ENCODE peak calls at places on chromosomes 5 and 9, in six cellular contexts. One of them, this sample, is unnamed. For H3K79me2 and H3K27me3, the result is how much of the 10 kb centered on the place peaks cover.

GRCh38 chr5:135092476-135092875 is 58.4 kb upstream of the PITX1 start:
- DNase-seq in GM23248: no peak
- DNase-seq in osteoblast: no peak
- DNase-seq in hepatocyte: no peak
- DNase-seq in PC-9: no peak
- DNase-seq in fibroblast of lung: no peak
- DNase-seq in this sample: no peak

GRCh38 chr9:91770229-91770628 is 179.8 kb downstream of the ROR2 start:
- DNase-seq in GM23248: no peak
- DNase-seq in osteoblast: no peak
- DNase-seq in hepatocyte: no peak
- DNase-seq in PC-9: no peak
- DNase-seq in fibroblast of lung: no peak
- DNase-seq in this sample: no peak

GRCh38 chr5:88269222-88269771 is 652 bp upstream of the TMEM161B start:
- DNase-seq in GM23248: peak
- DNase-seq in osteoblast: peak
- DNase-seq in hepatocyte: peak
- DNase-seq in PC-9: peak
- DNase-seq in fibroblast of lung: peak
- DNase-seq in this sample: peak

GRCh38 chr5:179913461-179913860 is 5.8 kb upstream of the TBC1D9B start:
- DNase-seq in GM23248: no peak
- DNase-seq in osteoblast: peak
- DNase-seq in hepatocyte: no peak
- DNase-seq in PC-9: no peak
- DNase-seq in fibroblast of lung: no peak
- DNase-seq in this sample: no peak

GRCh38 chr9:105328872-105329728 is 84.6 kb downstream of the SLC44A1 start:
- DNase-seq in GM23248: peak
- DNase-seq in osteoblast: peak
- DNase-seq in hepatocyte: no peak
- DNase-seq in PC-9: no peak
- DNase-seq in fibroblast of lung: no peak
- DNase-seq in this sample: no peak

GRCh38 chr5:114101153-114101552 is 260.7 kb upstream of the KCNN2 start:
- DNase-seq in GM23248: peak
- DNase-seq in osteoblast: no peak
- DNase-seq in hepatocyte: peak
- DNase-seq in PC-9: no peak
- DNase-seq in fibroblast of lung: peak
- DNase-seq in this sample: no peak

GRCh38 chr5:147464211-147464610 is 45.7 kb downstream of the DPYSL3 start:
- DNase-seq in GM23248: peak
- DNase-seq in osteoblast: no peak
- DNase-seq in hepatocyte: peak
- DNase-seq in PC-9: no peak
- DNase-seq in fibroblast of lung: peak
- DNase-seq in this sample: no peak

GRCh38 chr5:128318691-128319090 is 219.4 kb downstream of the FBN2 start:
- DNase-seq in GM23248: no peak
- DNase-seq in osteoblast: no peak
- DNase-seq in hepatocyte: no peak
- DNase-seq in PC-9: no peak
- DNase-seq in fibroblast of lung: no peak
- DNase-seq in this sample: no peak

GRCh38 chr5:73853091-73853490 is 227.1 kb downstream of the ARHGEF28 start:
- DNase-seq in GM23248: peak
- DNase-seq in osteoblast: no peak
- DNase-seq in hepatocyte: no peak
- DNase-seq in PC-9: peak
- DNase-seq in fibroblast of lung: peak
- DNase-seq in this sample: no peak

GRCh38 chr5:56984445-56984844 is 32.5 kb upstream of the MIER3 start:
- DNase-seq in GM23248: no peak
- DNase-seq in osteoblast: no peak
- DNase-seq in hepatocyte: no peak
- DNase-seq in PC-9: no peak
- DNase-seq in fibroblast of lung: no peak
- DNase-seq in this sample: no peak

GRCh38 chr5:177005619-177006264 is 837 bp downstream of the UIMC1 start:
- DNase-seq in GM23248: peak
- DNase-seq in osteoblast: peak
- DNase-seq in hepatocyte: peak
- DNase-seq in PC-9: peak
- DNase-seq in fibroblast of lung: peak
- DNase-seq in this sample: peak

GRCh38 chr9:115116620-115117284 is 1.2 kb downstream of the TNC start:
- DNase-seq in GM23248: no peak
- DNase-seq in osteoblast: no peak
- DNase-seq in hepatocyte: no peak
- DNase-seq in PC-9: no peak
- DNase-seq in fibroblast of lung: no peak
- DNase-seq in this sample: no peak

GRCh38 chr9:34580358-34580757 is 9.2 kb downstream of the CNTFR start:
- DNase-seq in GM23248: no peak
- DNase-seq in osteoblast: no peak
- DNase-seq in hepatocyte: no peak
- DNase-seq in PC-9: no peak
- DNase-seq in fibroblast of lung: no peak
- DNase-seq in this sample: no peak

GRCh38 chr5:73783823-73784222 is 157.8 kb downstream of the ARHGEF28 start:
- DNase-seq in GM23248: peak
- DNase-seq in osteoblast: no peak
- DNase-seq in hepatocyte: no peak
- DNase-seq in PC-9: no peak
- DNase-seq in fibroblast of lung: peak
- DNase-seq in this sample: no peak

GRCh38 chr9:15135167-15135792 is 171.7 kb downstream of the TTC39B start:
- DNase-seq in GM23248: peak
- DNase-seq in osteoblast: peak
- DNase-seq in hepatocyte: peak
- DNase-seq in PC-9: peak
- DNase-seq in fibroblast of lung: peak
- DNase-seq in this sample: peak

GRCh38 chr9:136886610-136887597 is 588 bp downstream of the TRAF2 start:
- DNase-seq in GM23248: peak
- DNase-seq in osteoblast: peak
- DNase-seq in hepatocyte: peak
- DNase-seq in PC-9: peak
- DNase-seq in fibroblast of lung: peak
- DNase-seq in this sample: peak

GRCh38 chr9:128274245-128274644 is 1.6 kb downstream of the GOLGA2 start:
- DNase-seq in GM23248: peak
- DNase-seq in osteoblast: peak
- DNase-seq in hepatocyte: no peak
- DNase-seq in PC-9: no peak
- DNase-seq in fibroblast of lung: no peak
- DNase-seq in this sample: no peak

GRCh38 chr9:87868635-87869034 is 14.0 kb upstream of the SPATA31E1 start:
- DNase-seq in GM23248: no peak
- DNase-seq in osteoblast: no peak
- DNase-seq in hepatocyte: no peak
- DNase-seq in PC-9: no peak
- DNase-seq in fibroblast of lung: no peak
- DNase-seq in this sample: no peak

GRCh38 chr9:121309171-121309570 is 41.2 kb downstream of the GSN start:
- DNase-seq in GM23248: no peak
- DNase-seq in osteoblast: no peak
- DNase-seq in hepatocyte: no peak
- DNase-seq in PC-9: no peak
- DNase-seq in fibroblast of lung: no peak
- DNase-seq in this sample: no peak

GRCh38 chr5:107589520-107590193 is 81.1 kb downstream of the EFNA5 start:
- DNase-seq in GM23248: no peak
- DNase-seq in osteoblast: no peak
- DNase-seq in hepatocyte: no peak
- DNase-seq in PC-9: no peak
- DNase-seq in fibroblast of lung: no peak
- DNase-seq in this sample: no peak

GRCh38 chr5:77426670-77427069 is 65.4 kb downstream of the WDR41 start:
- DNase-seq in GM23248: peak
- DNase-seq in osteoblast: no peak
- DNase-seq in hepatocyte: no peak
- DNase-seq in PC-9: no peak
- DNase-seq in fibroblast of lung: peak
- DNase-seq in this sample: no peak

GRCh38 chr5:154745349-154745748 is 9.8 kb upstream of the LARP1 start:
- DNase-seq in GM23248: no peak
- DNase-seq in osteoblast: no peak
- DNase-seq in hepatocyte: no peak
- DNase-seq in PC-9: no peak
- DNase-seq in fibroblast of lung: no peak
- DNase-seq in this sample: no peak

GRCh38 chr9:107268560-107268959 is 14.5 kb upstream of the RAD23B start:
- DNase-seq in GM23248: no peak
- DNase-seq in osteoblast: no peak
- DNase-seq in hepatocyte: no peak
- DNase-seq in PC-9: no peak
- DNase-seq in fibroblast of lung: no peak
- DNase-seq in this sample: no peak

GRCh38 chr9:106958955-106959657 is 96.1 kb downstream of the ZNF462 start:
- DNase-seq in GM23248: peak
- DNase-seq in osteoblast: no peak
- DNase-seq in hepatocyte: no peak
- DNase-seq in PC-9: no peak
- DNase-seq in fibroblast of lung: no peak
- DNase-seq in this sample: no peak

GRCh38 chr5:103254921-103255320 is 3.6 kb upstream of the MACIR start:
- DNase-seq in GM23248: no peak
- DNase-seq in osteoblast: no peak
- DNase-seq in hepatocyte: no peak
- DNase-seq in PC-9: no peak
- DNase-seq in fibroblast of lung: no peak
- DNase-seq in this sample: no peak

GRCh38 chr9:108565651-108566378 is 290.0 kb downstream of the ACTL7B start:
- DNase-seq in GM23248: peak
- DNase-seq in osteoblast: peak
- DNase-seq in hepatocyte: peak
- DNase-seq in PC-9: peak
- DNase-seq in fibroblast of lung: peak
- DNase-seq in this sample: peak

GRCh38 chr5:73369283-73369682 is 79.3 kb downstream of the FOXD1 start:
- DNase-seq in GM23248: peak
- DNase-seq in osteoblast: no peak
- DNase-seq in hepatocyte: no peak
- DNase-seq in PC-9: no peak
- DNase-seq in fibroblast of lung: no peak
- DNase-seq in this sample: no peak

DNA sequence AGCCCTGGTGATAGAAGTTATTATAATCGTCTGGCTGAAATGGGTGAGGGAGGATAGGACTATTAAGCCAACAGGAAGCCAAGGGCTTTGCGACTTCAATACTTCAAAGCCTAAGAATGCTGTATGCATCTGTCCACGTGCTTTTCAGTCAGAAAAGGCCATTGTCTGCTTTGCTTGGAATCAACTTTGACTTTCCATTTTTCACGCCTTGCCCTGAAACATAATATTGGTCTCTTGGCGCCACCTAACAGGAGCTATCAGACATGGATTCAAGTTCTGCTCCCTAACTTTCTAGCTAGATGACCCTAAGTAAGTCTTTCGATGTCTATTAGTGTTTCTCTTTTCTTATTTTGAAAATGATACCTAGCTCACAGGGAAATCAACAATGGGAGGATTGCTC is 572.6 kb downstream of the TLR4 start:
- DNase-seq in GM23248: no peak
- DNase-seq in osteoblast: no peak
- DNase-seq in hepatocyte: no peak
- DNase-seq in PC-9: no peak
- DNase-seq in fibroblast of lung: no peak
- DNase-seq in this sample: no peak
- H3K79me2 ChIP-seq in GM23248: under half
- H3K79me2 ChIP-seq in osteoblast: under half
- H3K79me2 ChIP-seq in hepatocyte: under half
- H3K79me2 ChIP-seq in PC-9: under half
- H3K79me2 ChIP-seq in fibroblast of lung: under half
- H3K79me2 ChIP-seq in this sample: under half

GRCh38 chr5:91182763-91183162 is 200.4 kb downstream of the ARRDC3 start:
- DNase-seq in GM23248: peak
- DNase-seq in osteoblast: no peak
- DNase-seq in hepatocyte: no peak
- DNase-seq in PC-9: no peak
- DNase-seq in fibroblast of lung: peak
- DNase-seq in this sample: no peak
- H3K27ac ChIP-seq in GM23248: peak
- H3K27ac ChIP-seq in osteoblast: no peak
- H3K27ac ChIP-seq in hepatocyte: no peak
- H3K27ac ChIP-seq in PC-9: no peak
- H3K27ac ChIP-seq in fibroblast of lung: no peak
- H3K27ac ChIP-seq in this sample: no peak

GRCh38 chr9:84597131-84597530 is 72.4 kb upstream of the NTRK2 start:
- DNase-seq in GM23248: no peak
- DNase-seq in osteoblast: no peak
- DNase-seq in hepatocyte: no peak
- DNase-seq in PC-9: no peak
- DNase-seq in fibroblast of lung: no peak
- DNase-seq in this sample: peak
- H3K27me3 ChIP-seq in GM23248: under half
- H3K27me3 ChIP-seq in osteoblast: under half
- H3K27me3 ChIP-seq in hepatocyte: under half
- H3K27me3 ChIP-seq in PC-9: under half
- H3K27me3 ChIP-seq in fibroblast of lung: under half
- H3K27me3 ChIP-seq in this sample: under half

DNA sequence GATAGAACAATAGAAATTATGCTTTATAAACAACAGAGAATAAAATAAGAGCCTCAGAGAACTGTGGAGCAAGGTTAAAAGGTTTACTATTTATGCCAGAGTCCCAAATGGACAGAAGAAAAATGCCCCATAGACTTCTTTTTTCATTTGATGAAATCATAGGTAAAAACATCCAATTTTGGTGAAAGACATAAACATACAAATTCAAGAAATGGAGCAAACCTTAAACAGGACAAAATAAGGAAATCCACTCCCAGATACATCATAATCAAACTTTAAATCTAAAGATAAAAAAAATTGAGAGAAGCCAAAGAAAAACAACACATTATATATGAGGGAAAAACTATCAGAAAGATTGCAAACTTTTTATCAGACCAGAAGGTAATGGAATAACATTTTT is 182.8 kb downstream of the GADD45G start:
- DNase-seq in GM23248: no peak
- DNase-seq in osteoblast: no peak
- DNase-seq in hepatocyte: no peak
- DNase-seq in PC-9: no peak
- DNase-seq in fibroblast of lung: no peak
- DNase-seq in this sample: no peak
- H3K79me2 ChIP-seq in GM23248: under half
- H3K79me2 ChIP-seq in osteoblast: under half
- H3K79me2 ChIP-seq in hepatocyte: under half
- H3K79me2 ChIP-seq in PC-9: under half
- H3K79me2 ChIP-seq in fibroblast of lung: under half
- H3K79me2 ChIP-seq in this sample: under half